ENCODE peak calls at places on chromosomes 6 and 20, in six cellular contexts. U is activated T-helper 17 cell treated with anti-CD3 and anti-CD28 coated beads, Interleukin-2, amount 50 U/mL, for 72 hours; L is aorta; H is left cardiac atrium; E is heart left ventricle; I is stimulated activated memory B cell treated with anti-CD40 and anti-IgM and Interleukin-4, amounts not matched to agents 10 μg/mL and 1 μg/mL and 100 μg/mL, for 72 hours. F is an unnamed sample.

GRCh38 chr6:108163267-108163643 is 2.6 kb upstream of the NR2E1 start:
- ATAC-seq in U (no peak), L (no peak), H (no peak), E (no peak), I (no peak), F (no peak)

GRCh38 chr6:24546432-24546831 is 51.7 kb downstream of the ALDH5A1 start:
- ATAC-seq in U (no peak), L (no peak), H (no peak), E (no peak), I (no peak), F (no peak)

GRCh38 chr6:46273911-46274310 is 103.1 kb upstream of the ENPP5 start:
- ATAC-seq in U (no peak), L (no peak), H (no peak), E (no peak), I (no peak), F (no peak)

GRCh38 chr20:40393161-40393560 is 295.9 kb downstream of the MAFB start:
- ATAC-seq in U (no peak), L (no peak), H (no peak), E (no peak), I (no peak), F (no peak)

GRCh38 chr20:3042621-3043020 is 801 bp upstream of the GNRH2 start:
- ATAC-seq in U (no peak), L (peak), H (peak), E (no peak), I (no peak), F (peak)

GRCh38 chr6:84926756-84927155 is 162.4 kb upstream of the TBX18 start:
- ATAC-seq in U (no peak), L (no peak), H (no peak), E (no peak), I (no peak), F (no peak)

GRCh38 chr6:38776515-38776914 is 61.4 kb downstream of the DNAH8 start:
- ATAC-seq in U (no peak), L (no peak), H (no peak), E (no peak), I (no peak), F (no peak)

GRCh38 chr20:63363981-63364536 is 2.9 kb upstream of the CHRNA4 start:
- ATAC-seq in U (no peak), L (no peak), H (no peak), E (no peak), I (no peak), F (no peak)

GRCh38 chr6:111210074-111210729 is 122.9 kb downstream of the SLC16A10 start:
- ATAC-seq in U (peak), L (peak), H (no peak), E (no peak), I (peak), F (peak)

GRCh38 chr6:129353067-129353466 is 356.9 kb downstream of the ARHGAP18 start:
- ATAC-seq in U (no peak), L (no peak), H (no peak), E (peak), I (no peak), F (peak)

GRCh38 chr20:57973886-57974285 is 254.6 kb downstream of the ANKRD60 start:
- ATAC-seq in U (no peak), L (no peak), H (no peak), E (no peak), I (no peak), F (no peak)

GRCh38 chr6:119328254-119328653 is 21.3 kb downstream of the MAN1A1 start:
- ATAC-seq in U (peak), L (no peak), H (no peak), E (no peak), I (no peak), F (no peak)

GRCh38 chr6:18277181-18278006 is 13.1 kb upstream of the DEK start:
- ATAC-seq in U (no peak), L (peak), H (peak), E (no peak), I (no peak), F (no peak)

GRCh38 chr20:3238616-3239025 is 369 bp downstream of the SLC4A11 start:
- ATAC-seq in U (peak), L (no peak), H (peak), E (no peak), I (peak), F (no peak)

GRCh38 chr6:105320766-105321165 is 82.1 kb downstream of the PREP start:
- ATAC-seq in U (no peak), L (no peak), H (no peak), E (peak), I (no peak), F (no peak)

GRCh38 chr6:37052027-37052628 is 46.7 kb downstream of the FGD2 start:
- ATAC-seq in U (peak), L (no peak), H (no peak), E (no peak), I (no peak), F (no peak)

GRCh38 chr6:107538856-107539387 is 49.0 kb downstream of the SOBP start:
- ATAC-seq in U (no peak), L (no peak), H (no peak), E (no peak), I (no peak), F (no peak)

GRCh38 chr6:32153252-32153834 is 598 bp upstream of the PPT2 start:
- ATAC-seq in U (no peak), L (peak), H (peak), E (peak), I (peak), F (peak)